ENCODE peak calls at places on chromosomes 7 and 10, in five cellular contexts. W, U, I, J and X are unnamed samples. For H4K20me1, the result is how much of the 10 kb centered on the place peaks cover.

GRCh38 chr7:158576050-158576762 is 11.4 kb downstream of the PTPRN2 start:
- DNase-seq in J (no peak), I (no peak), W (no peak), U (no peak), X (peak)

GRCh38 chr7:80533287-80533686 is 21.4 kb upstream of the GNAT3 start:
- DNase-seq in U (no peak), W (no peak), I (no peak), J (no peak), X (no peak)

GRCh38 chr7:2631924-2632716 is at the start of gene TTYH3:
- DNase-seq in U (no peak), J (no peak), W (peak), I (no peak), X (no peak)

GRCh38 chr7:18772567-18772965 is 277.0 kb downstream of the HDAC9 start:
- DNase-seq in I (no peak), U (no peak), W (no peak), J (no peak), X (no peak)

GRCh38 chr10:90635111-90635798 is 222.6 kb downstream of the HTR7 start:
- DNase-seq in J (no peak), U (peak), I (no peak), W (no peak), X (no peak)

GRCh38 chr7:14858410-14858809 is 44.1 kb downstream of the DGKB start:
- DNase-seq in W (no peak), U (no peak), I (no peak), J (no peak), X (no peak)

GRCh38 chr10:29736325-29737208 is 101.8 kb upstream of the SVIL start:
- DNase-seq in U (peak), I (no peak), W (peak), J (peak), X (peak)

GRCh38 chr10:11036424-11037011 is 18.8 kb downstream of the CELF2 start:
- DNase-seq in J (peak), U (peak), W (peak), I (no peak), X (peak)

GRCh38 chr7:131502810-131503545 is 53.5 kb downstream of the PODXL start:
- DNase-seq in U (no peak), W (no peak), J (peak), I (no peak), X (no peak)

GRCh38 chr7:131305152-131305551 is 22.5 kb upstream of the MKLN1 start:
- DNase-seq in J (no peak), I (no peak), U (no peak), W (no peak), X (no peak)

GRCh38 chr10:18308600-18308999 is 168.4 kb downstream of the CACNB2 start:
- DNase-seq in U (no peak), J (no peak), W (no peak), I (no peak), X (no peak)

GRCh38 chr10:23918839-23919238 is 290.1 kb upstream of the KIAA1217 start:
- DNase-seq in J (peak), I (no peak), W (no peak), U (peak), X (no peak)

GRCh38 chr10:12061124-12061523 is 7.6 kb upstream of the DHTKD1 start:
- DNase-seq in U (no peak), I (no peak), W (no peak), J (no peak), X (no peak)

GRCh38 chr10:101816913-101817541 is 1.2 kb downstream of the OGA start:
- DNase-seq in I (no peak), W (no peak), J (no peak), U (no peak), X (peak)

GRCh38 chr10:72310636-72311035 is 36.9 kb downstream of the DDIT4 start:
- DNase-seq in U (no peak), J (no peak), W (peak), I (no peak), X (peak)

GRCh38 chr10:58706836-58707235 is 194.2 kb downstream of the BICC1 start:
- DNase-seq in W (no peak), J (no peak), U (no peak), I (no peak), X (no peak)

GRCh38 chr7:33039257-33039904 is 23.2 kb downstream of the NT5C3A start:
- DNase-seq in W (no peak), I (peak), J (no peak), U (no peak), X (no peak)

GRCh38 chr10:91163709-91164474 is 56.6 kb upstream of the PCGF5 start:
- DNase-seq in W (peak), J (peak), U (peak), I (no peak), X (peak)

GRCh38 chr7:150992051-150992640 is 1.3 kb downstream of the NOS3 start:
- DNase-seq in U (peak), W (no peak), I (no peak), J (no peak), X (no peak)

GRCh38 chr10:34722404-34722803 is 92.7 kb downstream of the PARD3 start:
- DNase-seq in I (no peak), W (no peak), U (no peak), J (no peak), X (no peak)

GRCh38 chr7:93055543-93056107 is 62.2 kb downstream of the SAMD9 start:
- DNase-seq in W (no peak), I (peak), J (peak), U (no peak), X (peak)

GRCh38 chr7:104018425-104018824 is 29.0 kb upstream of the RELN start:
- DNase-seq in I (no peak), J (no peak), W (no peak), U (no peak), X (no peak)

GRCh38 chr7:151851782-151852181 is 25.1 kb downstream of the PRKAG2 start:
- DNase-seq in I (no peak), W (no peak), J (no peak), U (no peak), X (no peak)

GRCh38 chr7:103446046-103446520 is at the start of gene SLC26A5:
- DNase-seq in J (peak), W (peak), I (no peak), U (peak), X (no peak)

GRCh38 chr10:71269301-71270288 is 49.5 kb upstream of the SLC29A3 start:
- DNase-seq in J (no peak), W (peak), I (no peak), U (peak), X (peak)

GRCh38 chr7:85287126-85287825 is 100.4 kb upstream of the SEMA3D start:
- DNase-seq in J (peak), I (no peak), U (no peak), W (no peak), X (no peak)

GRCh38 chr10:65838811-65839210 is 1087.0 kb upstream of the LRRTM3 start:
- DNase-seq in U (no peak), W (peak), J (no peak), I (no peak), X (no peak)

GRCh38 chr7:25263292-25263691 is 35.0 kb upstream of the NPVF start:
- DNase-seq in W (no peak), U (no peak), I (no peak), J (no peak), X (no peak)

GRCh38 chr10:5960070-5960972 is 17.0 kb downstream of the IL15RA start:
- DNase-seq in I (no peak), J (no peak), W (no peak), U (peak), X (peak)

GRCh38 chr7:83798489-83798888 is 149.6 kb upstream of the SEMA3E start:
- DNase-seq in I (no peak), J (no peak), U (no peak), W (no peak), X (no peak)

GRCh38 chr10:75408911-75409885 is 7.6 kb upstream of the ZNF503 start:
- DNase-seq in J (peak), U (peak), W (peak), I (peak), X (peak)

GRCh38 chr7:91182819-91183405 is 81.3 kb upstream of the FZD1 start:
- DNase-seq in U (no peak), J (no peak), I (no peak), W (no peak), X (peak)

GRCh38 chr7:108158766-108159165 is 28.6 kb upstream of the LAMB4 start:
- DNase-seq in U (no peak), I (no peak), W (no peak), J (no peak), X (no peak)

GRCh38 chr7:132677941-132678340 is 101.7 kb upstream of the PLXNA4 start:
- DNase-seq in U (no peak), I (no peak), J (no peak), W (no peak), X (no peak)

GRCh38 chr10:18231480-18231879 is 91.3 kb downstream of the CACNB2 start:
- DNase-seq in J (no peak), W (no peak), I (no peak), U (no peak), X (no peak)

GRCh38 chr7:15832996-15833395 is 146.5 kb upstream of the MEOX2 start:
- DNase-seq in W (no peak), I (no peak), U (no peak), J (peak), X (no peak)

GRCh38 chr10:79072994-79073654 is 4.4 kb downstream of the ZMIZ1 start:
- DNase-seq in J (no peak), I (no peak), W (no peak), U (no peak), X (peak)

GRCh38 chr10:79072041-79072441 is 3.3 kb downstream of the ZMIZ1 start:
- DNase-seq in U (no peak), I (no peak), W (peak), J (no peak), X (peak)

GRCh38 chr10:79070611-79071534 is 2.1 kb downstream of the ZMIZ1 start:
- DNase-seq in I (no peak), W (peak), J (peak), U (peak), X (peak)

GRCh38 chr10:79070091-79070610 is 1.4 kb downstream of the ZMIZ1 start:
- DNase-seq in U (no peak), W (peak), I (no peak), J (peak), X (peak)

DNA sequence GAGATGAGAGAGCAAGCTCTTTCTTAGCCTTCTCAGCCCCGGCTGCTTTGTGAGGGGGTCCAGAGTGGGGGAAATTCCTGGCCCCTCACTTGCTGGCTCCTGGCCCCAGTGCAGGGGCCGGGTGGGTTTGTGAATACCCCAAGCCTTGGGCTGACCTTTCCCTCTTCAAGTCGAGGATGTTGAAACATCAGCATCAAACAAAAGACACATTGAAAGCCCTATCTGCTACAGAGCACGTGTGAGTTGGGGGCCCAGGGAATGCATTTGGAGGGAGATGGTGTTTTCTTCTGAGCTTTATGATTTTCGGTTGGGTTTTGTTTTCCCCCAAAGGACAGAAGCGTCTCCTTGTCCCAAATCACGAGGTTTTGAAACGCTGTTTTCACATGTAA is 2.8 kb downstream of the ZMIZ1 start:
- DNase-seq in J (no peak), W (no peak), U (no peak), I (no peak), X (no peak)
- H4K20me1 ChIP-seq in J (half or more), W (under half), U (under half), I (under half), X (half or more)

DNA sequence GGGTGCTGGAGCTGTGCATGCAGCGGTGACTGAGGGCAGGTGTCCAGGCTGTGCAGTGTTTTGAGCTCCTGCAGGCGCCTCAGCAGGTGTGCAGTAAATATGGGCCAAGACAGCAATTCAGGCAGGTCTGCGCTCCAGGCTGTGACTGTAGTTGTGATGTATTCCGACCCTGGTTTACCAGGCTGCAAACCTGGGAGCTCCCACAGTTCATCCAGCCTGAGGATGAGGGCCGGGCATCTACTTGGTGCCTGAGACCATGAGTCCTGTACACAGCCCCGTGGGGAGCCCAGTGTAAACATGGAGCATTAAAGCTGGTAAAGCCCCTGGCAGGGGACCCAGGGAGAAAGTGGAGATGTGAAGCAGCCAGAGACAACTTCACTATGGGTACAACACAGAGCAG is 82.8 kb downstream of the VOPP1 start:
- DNase-seq in J (no peak), W (no peak), I (no peak), U (no peak), X (peak)
- H4K20me1 ChIP-seq in J (under half), W (under half), I (under half), U (under half), X (under half)

DNA sequence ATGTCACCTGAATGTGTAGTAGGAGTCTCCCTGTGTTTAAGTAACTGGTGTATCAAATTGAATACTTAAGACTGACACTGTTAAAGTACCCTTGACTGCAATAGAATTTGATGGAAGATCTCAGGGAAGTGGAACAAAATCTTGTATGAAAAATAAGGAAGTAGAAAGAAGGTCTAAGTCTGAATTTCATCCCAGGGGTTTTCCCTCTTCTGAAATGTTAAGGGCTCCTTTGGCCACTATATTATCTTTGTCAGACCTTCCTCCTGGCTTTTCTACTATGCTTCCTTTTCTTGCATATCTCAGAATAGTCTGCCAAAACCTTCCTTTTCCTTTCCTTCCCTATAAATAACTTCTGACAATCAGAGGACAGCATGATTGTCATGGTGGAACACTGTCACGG is 59.6 kb downstream of the BLNK start:
- DNase-seq in J (no peak), U (no peak), W (no peak), I (no peak), X (no peak)
- H4K20me1 ChIP-seq in J (under half), U (under half), W (under half), I (under half), X (under half)

DNA sequence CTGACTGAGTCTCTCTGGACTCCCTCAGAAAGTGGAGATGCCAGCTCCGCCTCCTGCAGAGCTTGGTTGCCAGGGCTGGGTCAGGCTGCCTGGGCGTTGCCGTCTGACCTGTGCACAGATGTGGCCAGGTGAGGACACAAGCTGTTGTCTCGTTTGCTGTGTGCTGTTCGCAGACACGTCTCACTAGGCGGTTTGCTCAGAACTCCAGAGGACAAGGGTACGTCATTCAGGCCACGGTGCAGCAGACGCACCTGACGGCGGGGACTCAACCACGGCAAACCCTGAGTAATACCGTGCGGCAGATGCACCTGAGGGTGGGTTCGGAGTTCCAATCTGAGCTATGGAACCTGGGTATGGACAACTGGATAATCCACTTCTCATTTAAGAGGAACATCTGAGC is 11.7 kb downstream of the GPER1 start:
- DNase-seq in W (no peak), J (no peak), I (no peak), U (no peak), X (no peak)
- H4K20me1 ChIP-seq in W (under half), J (under half), I (under half), U (under half), X (under half)

GRCh38 chr10:126092806-126093205 is 196.4 kb downstream of the FANK1 start:
- DNase-seq in I (no peak), W (no peak), J (no peak), U (no peak), X (no peak)
- H4K20me1 ChIP-seq in I (under half), W (under half), J (under half), U (under half), X (under half)

DNA sequence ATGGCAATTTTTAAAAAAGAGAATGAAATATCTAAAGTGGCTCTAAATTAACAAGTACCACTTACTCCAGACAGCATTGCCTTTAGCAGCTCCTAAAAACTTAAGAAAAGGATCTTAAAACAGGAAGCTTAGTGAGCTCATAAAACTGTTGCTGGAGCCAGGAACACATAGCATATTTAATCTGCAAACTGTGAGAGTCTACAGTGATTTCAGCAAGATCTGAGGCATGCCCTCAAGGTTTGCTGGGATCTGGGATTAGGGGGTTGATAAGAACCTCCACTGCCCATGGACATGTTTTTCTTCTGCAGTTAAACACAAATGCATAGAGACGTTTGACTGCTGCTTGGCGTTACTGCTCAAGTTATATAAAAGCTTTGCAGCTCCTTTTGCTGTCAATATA is 3.8 kb downstream of the GLI3 start:
- DNase-seq in U (no peak), W (no peak), J (peak), I (no peak), X (peak)
- H4K20me1 ChIP-seq in U (under half), W (under half), J (under half), I (under half), X (under half)

GRCh38 chr7:116222501-116222900 is 12.2 kb downstream of the TES start:
- DNase-seq in J (no peak), W (no peak), I (no peak), U (no peak), X (no peak)
- H4K20me1 ChIP-seq in J (half or more), W (half or more), I (under half), U (under half), X (under half)

GRCh38 chr10:59900044-59900727 is 6.2 kb downstream of the CCDC6 start:
- DNase-seq in J (no peak), U (no peak), I (peak), W (no peak), X (no peak)

GRCh38 chr10:59895629-59896116 is 10.7 kb downstream of the CCDC6 start:
- DNase-seq in I (no peak), W (peak), U (no peak), J (peak), X (no peak)

GRCh38 chr10:59896186-59896585 is 10.2 kb downstream of the CCDC6 start:
- DNase-seq in U (no peak), J (no peak), W (no peak), I (no peak), X (no peak)

GRCh38 chr10:59901481-59901880 is 4.9 kb downstream of the CCDC6 start:
- DNase-seq in U (no peak), W (no peak), J (no peak), I (no peak), X (no peak)

DNA sequence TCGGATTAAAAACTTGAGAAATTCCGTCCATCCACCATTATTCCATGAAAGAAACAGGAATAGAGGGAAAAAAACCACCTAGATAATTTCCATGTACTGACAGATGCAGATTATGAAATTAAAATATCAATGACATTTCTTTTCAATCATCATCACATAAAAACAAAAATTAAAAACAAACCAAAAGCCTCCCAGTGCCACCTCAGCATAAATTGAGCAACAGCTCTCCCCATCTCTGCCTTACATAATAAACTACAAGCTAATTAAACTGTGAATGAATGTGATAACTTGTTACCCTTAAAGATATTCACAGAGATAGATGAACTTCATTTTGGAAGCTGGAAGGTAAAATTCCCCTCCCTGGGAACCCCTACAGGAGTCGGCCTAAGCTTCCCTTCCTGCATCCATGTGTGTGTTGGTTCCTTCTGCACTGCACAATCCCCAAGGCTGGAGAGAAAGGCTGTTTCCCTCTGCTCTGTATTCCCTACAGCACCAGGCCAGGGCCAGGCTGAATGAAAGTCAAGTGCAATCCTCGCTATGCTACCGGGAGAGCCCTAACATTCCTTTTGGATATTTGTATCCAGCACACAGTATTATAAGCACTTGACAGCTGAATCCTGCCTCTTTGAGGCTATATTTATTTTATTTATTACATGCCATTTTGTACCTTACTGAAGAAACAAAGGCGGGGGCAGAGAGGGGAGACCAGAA is 8.1 kb downstream of the CCDC6 start:
- DNase-seq in W (no peak), J (no peak), I (no peak), U (no peak), X (no peak)
- H4K20me1 ChIP-seq in W (half or more), J (half or more), I (under half), U (under half), X (half or more)